ENCODE peak calls at places on chromosomes 16 and 17, in nine cellular contexts. R, Y, H, X, T, B, Z, J and A are unnamed samples.
A peak's percentile ranks its signal among the peaks of the same experiment; 100 is the strongest.

GRCh38 chr17:10357768-10358167 is 15.0 kb downstream of the MYH13 start:
- DNase-seq in J (peak; percentile 82), X (no peak), R (no peak), B (no peak), Y (no peak), H (no peak), T (no peak), Z (no peak), A (no peak)

GRCh38 chr16:30741461-30741914 is 6.7 kb upstream of the PHKG2 start:
- DNase-seq in B (peak; percentile 37), Y (peak; percentile 70), H (peak; percentile 64), R (no peak), Z (no peak), J (peak; percentile 63), X (no peak), T (no peak), A (peak; percentile 78)

GRCh38 chr16:79449906-79450305 is 150.6 kb downstream of the MAF start:
- DNase-seq in R (no peak), Z (no peak), J (no peak), Y (no peak), X (no peak), H (no peak), B (no peak), T (no peak), A (no peak)

GRCh38 chr17:29179232-29180036 is 764 bp downstream of the MYO18A start:
- DNase-seq in R (peak; percentile 35), X (no peak), Z (peak; percentile 73), B (no peak), T (peak; percentile 74), J (peak; percentile 98), Y (no peak), H (peak; percentile 72), A (peak; percentile 57)

GRCh38 chr16:79612207-79612606 is 11.7 kb upstream of the MAF start:
- DNase-seq in H (no peak), J (no peak), T (no peak), R (no peak), Z (no peak), X (no peak), B (peak; percentile 24), Y (no peak), A (peak; percentile 43)

GRCh38 chr17:12098568-12098967 is 77.9 kb downstream of the MAP2K4 start:
- DNase-seq in H (no peak), B (no peak), T (no peak), J (no peak), Y (no peak), R (no peak), X (no peak), Z (no peak), A (no peak)

GRCh38 chr17:74210191-74211140 is 2.9 kb upstream of the TTYH2 start:
- DNase-seq in B (no peak), H (peak; percentile 66), R (no peak), J (peak; percentile 85), Z (no peak), Y (no peak), X (peak; percentile 58), T (peak; percentile 79), A (peak; percentile 59)

GRCh38 chr17:77709594-77709993 is 248.9 kb upstream of the TNRC6C start:
- DNase-seq in H (no peak), T (no peak), Y (no peak), J (peak; percentile 40), B (no peak), R (no peak), Z (peak; percentile 28), X (no peak), A (no peak)

GRCh38 chr17:41937970-41938851 is 7.8 kb downstream of the ODAD4 start:
- DNase-seq in X (no peak), T (peak; percentile 74), R (no peak), J (no peak), Z (no peak), H (no peak), B (no peak), Y (no peak), A (no peak)

GRCh38 chr17:41941158-41941557 is 10.7 kb downstream of the ODAD4 start:
- DNase-seq in H (no peak), R (no peak), Y (no peak), X (no peak), J (no peak), Z (no peak), T (no peak), B (no peak), A (no peak)

GRCh38 chr17:41935641-41936040 is 5.2 kb downstream of the ODAD4 start:
- DNase-seq in J (no peak), X (no peak), R (no peak), Z (no peak), H (no peak), Y (no peak), B (no peak), T (no peak), A (no peak)

GRCh38 chr17:41942626-41943025 is 12.2 kb downstream of the ODAD4 start:
- DNase-seq in T (no peak), Y (no peak), H (no peak), R (no peak), X (no peak), J (no peak), Z (no peak), B (no peak), A (no peak)

DNA sequence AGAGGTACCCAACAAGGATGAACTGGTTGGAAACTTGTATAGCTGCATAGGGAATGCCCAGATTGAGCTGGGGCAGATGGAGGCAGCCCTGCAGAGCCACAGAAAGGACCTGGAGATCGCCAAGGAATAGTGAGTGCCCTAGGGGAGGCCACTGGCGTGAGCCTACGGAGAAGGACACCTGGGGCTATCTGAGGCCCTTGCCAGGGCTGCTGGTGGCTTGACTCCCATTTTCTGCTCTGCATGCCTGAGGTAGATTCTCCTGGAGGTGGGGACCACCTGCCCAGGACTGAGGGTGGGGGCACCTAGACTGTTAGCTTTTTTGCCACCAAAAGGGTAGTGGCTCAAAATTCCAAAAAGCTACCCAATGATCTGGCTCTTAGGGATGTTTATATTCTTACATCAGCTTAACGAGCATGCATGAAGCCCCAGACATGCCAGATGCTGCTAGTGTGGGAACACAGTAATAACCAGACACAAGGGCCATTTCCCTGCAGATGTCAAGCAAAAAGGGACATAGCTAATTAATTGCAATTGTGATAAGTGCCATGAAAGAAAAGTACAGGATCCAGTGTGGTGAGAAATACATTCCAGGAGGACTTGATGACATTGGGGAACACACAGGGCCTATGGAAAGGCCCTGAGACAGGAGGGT is 8.8 kb downstream of the ODAD4 start:
- DNase-seq in X (no peak), T (no peak), J (no peak), Y (no peak), H (no peak), B (no peak), R (no peak), Z (no peak), A (no peak)
- TF ChIP-seq CTCF in X (no peak), T (no peak), J (no peak), Y (no peak), H (no peak), B (no peak), R (no peak), Z (no peak), A (no peak)

GRCh38 chr17:67388986-67389385 is 11.9 kb downstream of the PITPNC1 start:
- DNase-seq in R (no peak), Y (no peak), X (no peak), T (no peak), Z (no peak), J (no peak), H (no peak), B (no peak), A (no peak)

GRCh38 chr17:67390646-67391480 is 13.8 kb downstream of the PITPNC1 start:
- DNase-seq in X (no peak), Z (no peak), J (no peak), B (peak; percentile 96), R (no peak), T (no peak), Y (peak; percentile 65), H (no peak), A (peak; percentile 76)

GRCh38 chr17:67385122-67385988 is 8.3 kb downstream of the PITPNC1 start:
- DNase-seq in J (no peak), X (no peak), T (no peak), Z (no peak), H (no peak), B (no peak), R (no peak), Y (no peak), A (no peak)

GRCh38 chr17:67390006-67390645 is 13.0 kb downstream of the PITPNC1 start:
- DNase-seq in R (no peak), X (no peak), Y (no peak), B (no peak), J (no peak), T (no peak), Z (no peak), H (no peak), A (peak; percentile 32)

GRCh38 chr17:67386965-67387551 is 10.0 kb downstream of the PITPNC1 start:
- DNase-seq in X (no peak), T (peak; percentile 75), Z (no peak), B (no peak), J (peak; percentile 75), H (peak; percentile 71), R (no peak), Y (no peak), A (no peak)
- TF ChIP-seq CTCF in X (no peak), T (peak; percentile 57), Z (no peak), B (peak; percentile 80), J (peak; percentile 100), H (peak; percentile 73), R (peak; percentile 34), Y (peak; percentile 85), A (peak; percentile 49)

DNA sequence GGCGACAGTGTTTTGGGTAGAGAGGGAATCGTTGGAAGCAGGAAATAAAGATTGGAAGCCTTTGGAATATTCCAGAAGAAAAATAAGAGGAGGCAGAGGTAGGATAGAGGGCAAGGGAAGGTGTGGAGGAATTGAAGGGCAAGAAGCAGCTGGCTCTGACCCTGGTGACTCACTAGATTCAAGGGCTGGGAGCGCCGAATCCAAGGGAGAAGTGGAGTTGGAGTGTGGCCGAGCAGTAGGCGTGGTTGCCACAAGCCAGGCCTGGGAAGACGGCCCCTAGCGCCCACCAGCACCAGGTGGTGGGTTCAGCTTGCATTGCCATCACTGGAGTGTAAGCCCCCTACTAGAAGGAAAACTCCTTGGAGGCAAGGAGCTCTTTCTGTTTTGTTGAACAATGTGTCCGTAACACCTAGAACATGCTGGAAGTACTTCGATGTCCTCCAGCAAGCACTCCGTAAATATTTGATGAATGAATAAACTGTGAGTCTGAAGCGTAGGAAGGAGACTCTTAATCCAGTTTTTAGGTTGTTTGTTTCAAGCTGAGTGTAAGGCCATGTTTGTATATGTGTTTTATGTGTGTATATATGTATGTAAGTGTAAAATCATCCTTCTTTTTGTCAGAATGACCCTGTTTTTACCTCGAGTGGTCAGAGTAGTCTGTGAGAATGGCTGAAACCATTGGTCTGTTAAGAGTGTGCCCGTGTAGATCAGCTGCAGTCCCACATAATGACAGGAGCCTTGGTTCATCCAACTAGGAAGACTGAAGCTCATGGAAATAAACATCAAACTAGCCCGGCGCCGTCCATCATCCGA is 139.5 kb downstream of the CMIP start:
- DNase-seq in T (no peak), J (no peak), R (no peak), Z (no peak), B (no peak), X (no peak), Y (peak; percentile 58), H (no peak), A (no peak)
- TF ChIP-seq CTCF in T (no peak), J (no peak), R (no peak), Z (no peak), B (no peak), X (no peak), Y (no peak), H (no peak), A (no peak)

DNA sequence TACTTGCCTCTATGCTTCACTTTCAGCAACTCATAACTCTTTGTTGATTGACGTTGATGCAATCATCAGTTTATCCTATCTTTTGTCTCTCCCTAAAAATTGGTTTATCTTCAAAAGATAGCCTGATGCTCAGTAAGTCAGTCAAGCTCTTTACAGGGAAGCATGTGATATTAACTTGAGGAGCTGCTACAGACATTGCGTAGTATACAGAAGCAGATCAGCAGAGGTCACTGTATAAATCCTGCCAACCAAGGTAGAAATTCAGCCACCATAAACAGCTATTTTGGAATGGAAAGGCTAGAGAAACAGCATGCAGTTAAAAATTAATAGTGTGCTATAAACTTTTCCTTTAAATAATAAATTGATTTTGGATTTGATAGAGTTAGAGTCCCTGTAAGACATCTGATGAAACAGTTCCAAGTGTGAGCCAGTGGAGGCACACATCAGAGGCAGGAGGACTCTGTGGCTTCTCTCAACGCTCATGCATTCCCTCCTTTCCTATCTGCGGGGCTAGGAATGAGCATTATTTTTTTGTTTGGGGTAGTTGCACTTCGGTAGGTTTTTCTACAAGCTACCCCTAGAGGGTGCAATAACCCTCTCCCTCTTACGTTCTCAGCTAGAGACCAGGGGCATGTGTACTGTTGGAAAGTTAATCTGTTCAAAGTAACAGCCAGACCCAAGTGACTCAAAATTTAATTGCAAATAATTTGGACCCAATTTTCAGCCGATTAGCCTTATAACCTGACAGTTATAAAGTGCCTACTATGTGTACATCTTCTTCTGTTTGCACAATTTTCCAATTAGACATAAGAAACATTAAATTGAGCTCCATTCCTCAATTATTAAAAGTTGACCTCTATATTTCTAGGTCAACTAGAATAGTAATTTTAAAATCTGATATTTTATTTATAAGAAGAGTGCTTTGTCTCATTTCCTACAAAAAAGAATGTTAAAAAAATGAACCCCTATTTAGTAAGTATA is 647.7 kb upstream of the SOX9 start:
- DNase-seq in B (peak; percentile 34), X (no peak), T (no peak), Z (no peak), R (no peak), H (peak; percentile 71), J (peak; percentile 56), Y (peak; percentile 42), A (peak; percentile 27)
- TF ChIP-seq CTCF in B (peak; percentile 81), X (peak; percentile 45), T (peak; percentile 58), Z (no peak), R (no peak), H (peak; percentile 74), J (peak; percentile 82), Y (peak; percentile 83), A (peak; percentile 16)